ENCODE peak calls at places on chromosomes 1 and 21, in four cellular contexts. I, S, E and J are unnamed samples.

GRCh38 chr1:197948926-197949899 is 32.0 kb downstream of the LHX9 start:
- DNase-seq in I (no peak), E (no peak), S (no peak), J (no peak)

GRCh38 chr1:229253170-229253974 is 17.5 kb upstream of the RAB4A start:
- DNase-seq in E (no peak), I (no peak), S (no peak), J (no peak)

GRCh38 chr1:87113313-87113712 is 198.9 kb downstream of the HS2ST1 start:
- DNase-seq in S (peak), E (peak), I (no peak), J (no peak)

GRCh38 chr21:42777064-42777756 is 102.1 kb downstream of the WDR4 start:
- DNase-seq in I (no peak), S (no peak), E (no peak), J (no peak)

GRCh38 chr1:176897350-176898236 is 266.9 kb downstream of the ASTN1 start:
- DNase-seq in S (peak), E (peak), I (no peak), J (peak)

GRCh38 chr1:77271851-77272250 is 10.0 kb upstream of the AK5 start:
- DNase-seq in E (no peak), I (no peak), S (no peak), J (no peak)

GRCh38 chr1:78690516-78690915 is 40.9 kb downstream of the IFI44 start:
- DNase-seq in S (no peak), E (no peak), I (no peak), J (no peak)

GRCh38 chr21:39971961-39972360 is 104.7 kb downstream of the PCP4 start:
- DNase-seq in E (no peak), I (no peak), S (no peak), J (no peak)

GRCh38 chr1:241253491-241253890 is 103.5 kb downstream of the RGS7 start:
- DNase-seq in E (no peak), I (no peak), S (no peak), J (no peak)

GRCh38 chr1:7012461-7012924 is 227.2 kb downstream of the CAMTA1 start:
- DNase-seq in I (no peak), E (no peak), S (no peak), J (no peak)

GRCh38 chr1:21262282-21263051 is 27.8 kb downstream of the ECE1 start:
- DNase-seq in I (no peak), S (peak), E (peak), J (no peak)

GRCh38 chr1:113812661-113813135 is 422 bp upstream of the RSBN1 start:
- DNase-seq in E (peak), S (no peak), I (peak), J (no peak)

GRCh38 chr1:39352881-39353280 is 138.6 kb upstream of the BMP8A start:
- DNase-seq in S (no peak), E (no peak), I (no peak), J (no peak)

GRCh38 chr1:224623310-224623714 is 7.2 kb downstream of the CNIH3 start:
- DNase-seq in I (no peak), E (no peak), S (no peak), J (no peak)

GRCh38 chr1:1165900-1166421 is 7.7 kb upstream of the TTLL10 start:
- DNase-seq in I (no peak), E (peak), S (no peak), J (no peak)

GRCh38 chr1:230825061-230825803 is 43.1 kb downstream of the C1orf198 start:
- DNase-seq in E (no peak), I (no peak), S (peak), J (no peak)
- H3K27ac ChIP-seq in E (peak), I (no peak), S (peak), J (peak)

GRCh38 chr1:106608836-106609235 is 447.6 kb upstream of the PRMT6 start:
- DNase-seq in S (no peak), E (no peak), I (no peak), J (no peak)
- H3K27ac ChIP-seq in S (no peak), E (no peak), I (no peak), J (no peak)

GRCh38 chr1:214078950-214079349 is 91.2 kb downstream of the PROX1 start:
- DNase-seq in I (no peak), E (no peak), S (no peak), J (no peak)
- H3K27ac ChIP-seq in I (no peak), E (no peak), S (no peak), J (no peak)

GRCh38 chr1:30516505-30516858 is 206.9 kb downstream of the MATN1 start:
- DNase-seq in E (no peak), S (no peak), I (no peak), J (no peak)
- H3K27ac ChIP-seq in E (no peak), S (no peak), I (no peak), J (no peak)

GRCh38 chr1:201847150-201847549 is 18.2 kb downstream of the IPO9 start:
- DNase-seq in I (no peak), S (no peak), E (no peak), J (no peak)

GRCh38 chr1:201850053-201850397 is 21.1 kb downstream of the IPO9 start:
- DNase-seq in S (no peak), I (no peak), E (no peak), J (no peak)

GRCh38 chr1:201849372-201850052 is 20.6 kb downstream of the IPO9 start:
- DNase-seq in E (no peak), S (no peak), I (no peak), J (no peak)

GRCh38 chr1:201845331-201846083 is 16.6 kb downstream of the IPO9 start:
- DNase-seq in I (no peak), S (no peak), E (no peak), J (no peak)

DNA sequence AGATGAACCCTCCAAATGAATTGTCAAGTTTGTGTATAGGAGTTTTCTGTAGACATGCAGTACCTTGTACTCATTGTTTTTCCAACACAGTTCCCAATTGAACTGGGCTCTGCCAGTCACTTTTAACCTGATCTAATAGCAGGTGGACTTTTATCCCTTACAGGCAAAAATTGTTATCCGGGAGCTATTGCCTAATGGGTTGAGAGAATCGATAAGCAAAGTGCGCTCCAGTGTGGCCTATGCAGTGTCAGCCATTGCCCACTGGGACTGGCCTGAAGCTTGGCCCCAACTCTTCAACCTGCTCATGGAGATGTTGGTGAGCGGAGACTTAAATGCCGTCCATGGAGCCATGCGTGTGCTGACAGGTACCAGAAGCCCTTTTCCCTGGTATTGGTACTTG is 19.3 kb downstream of the IPO9 start:
- DNase-seq in E (no peak), S (no peak), I (no peak), J (no peak)
- H3K27ac ChIP-seq in E (no peak), S (no peak), I (no peak), J (no peak)

DNA sequence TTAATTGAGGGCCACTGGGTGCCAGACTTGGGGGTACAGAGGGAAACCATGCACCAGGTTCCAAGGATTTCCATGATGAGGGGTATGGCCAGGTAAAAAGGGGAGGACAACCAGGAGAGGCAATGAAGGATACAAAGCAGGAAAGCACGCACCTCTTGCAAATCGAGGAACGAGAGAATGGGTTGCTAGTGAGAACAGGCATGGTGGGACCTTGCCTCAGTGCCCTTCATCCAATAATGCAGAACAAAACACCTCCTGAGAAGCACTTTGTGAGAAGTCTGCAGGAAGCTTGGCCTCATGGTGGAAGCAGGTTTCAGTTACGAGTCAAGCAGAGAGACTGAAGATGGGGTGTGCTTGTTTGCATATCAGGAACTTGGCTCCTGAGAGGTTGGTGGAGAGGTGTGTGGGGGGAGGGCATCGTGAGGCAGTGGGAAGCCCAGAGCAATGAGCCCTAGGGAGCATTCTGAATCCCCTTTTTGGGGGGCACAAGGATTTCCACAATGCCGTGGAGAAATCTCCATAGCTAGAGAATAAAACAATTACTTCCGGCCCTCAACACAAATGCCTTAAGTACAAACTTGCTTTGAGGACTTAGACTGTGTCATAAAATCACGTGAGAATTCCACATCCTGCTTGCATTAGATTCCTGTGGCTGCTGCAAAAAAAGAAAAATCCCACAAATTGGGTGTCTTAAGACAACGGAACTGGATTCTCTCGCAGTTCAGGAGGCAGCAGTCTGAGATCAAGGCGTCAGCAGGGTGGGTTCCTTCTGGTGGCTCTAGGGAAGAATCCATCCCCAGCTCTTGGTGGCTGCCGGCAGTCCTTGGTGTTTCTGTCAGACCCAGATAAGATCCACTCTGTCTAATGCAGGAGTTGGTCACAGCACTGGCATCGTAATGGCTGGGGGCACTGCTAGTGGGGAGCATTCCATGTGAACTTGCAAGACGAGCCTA is 54.9 kb upstream of the BACE2 start:
- DNase-seq in E (peak), S (no peak), I (no peak), J (no peak)
- H3K27ac ChIP-seq in E (no peak), S (no peak), I (no peak), J (no peak)

DNA sequence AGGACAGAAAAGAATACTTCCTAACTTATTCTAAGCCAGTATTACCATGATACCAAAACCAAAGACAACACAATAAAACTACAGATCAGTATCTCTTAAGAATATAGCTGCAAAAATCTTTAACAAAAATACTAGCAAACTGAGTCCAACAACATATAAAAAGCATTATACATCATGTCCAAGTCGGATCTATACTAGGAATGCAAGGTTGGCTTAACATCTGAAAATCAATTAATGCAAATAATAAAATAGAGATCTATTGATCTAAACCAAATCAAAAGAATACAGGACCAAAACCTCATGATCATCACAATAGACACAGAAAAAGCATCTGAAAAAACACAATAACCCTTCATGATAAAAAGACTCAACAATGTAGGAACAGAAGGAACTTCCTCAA is 18.9 kb downstream of the TAF1A start:
- DNase-seq in I (no peak), S (no peak), E (no peak), J (no peak)
- H3K27ac ChIP-seq in I (no peak), S (no peak), E (no peak), J (no peak)

GRCh38 chr1:16164821-16165364 is 9.0 kb upstream of the EPHA2 start:
- DNase-seq in I (no peak), S (no peak), E (no peak), J (no peak)
- H3K27ac ChIP-seq in I (no peak), S (no peak), E (peak), J (no peak)

GRCh38 chr1:32808580-32808979 is 8.6 kb downstream of the YARS1 start:
- DNase-seq in E (no peak), I (no peak), S (no peak), J (no peak)

GRCh38 chr1:32811917-32812316 is 5.2 kb downstream of the YARS1 start:
- DNase-seq in S (no peak), I (no peak), E (no peak), J (no peak)

GRCh38 chr1:32806910-32807523 is 10.1 kb downstream of the YARS1 start:
- DNase-seq in I (no peak), E (no peak), S (no peak), J (peak)

GRCh38 chr1:32811265-32811664 is 5.9 kb downstream of the YARS1 start:
- DNase-seq in S (no peak), I (no peak), E (no peak), J (no peak)

DNA sequence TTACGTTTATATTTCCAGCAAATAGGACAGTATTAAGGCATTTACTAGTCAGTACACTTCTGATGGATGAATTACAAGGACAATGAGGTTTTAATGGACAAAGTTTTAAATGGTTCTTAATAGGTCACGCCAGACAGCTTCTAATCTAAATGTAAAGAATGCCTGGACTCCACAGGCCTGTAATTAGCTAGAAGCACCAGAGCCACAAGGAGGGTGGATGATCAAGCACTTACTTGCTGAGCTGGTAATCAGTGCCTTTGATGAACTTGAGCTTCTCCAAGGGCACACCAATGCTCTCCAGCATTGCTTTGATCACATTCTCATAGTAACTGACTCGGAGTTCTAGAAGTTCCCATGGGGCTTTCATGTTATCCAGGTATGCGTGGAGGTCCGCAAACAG is 6.8 kb downstream of the YARS1 start:
- DNase-seq in S (no peak), I (no peak), E (no peak), J (no peak)
- H3K27ac ChIP-seq in S (no peak), I (no peak), E (no peak), J (no peak)